ENCODE peak calls at places on chromosomes 5 and 9, in six cellular contexts. S, T, E, I, Q and G are unnamed samples.

GRCh38 chr9:214488-215448 is at the start of gene DOCK8:
- DNase-seq in S (peak), T (no peak), E (no peak), I (peak), Q (peak), G (no peak)

GRCh38 chr9:120937127-120937526 is 10.5 kb upstream of the TRAF1 start:
- DNase-seq in S (peak), T (no peak), E (no peak), I (no peak), Q (peak), G (peak)

GRCh38 chr5:91645347-91645746 is 262.2 kb upstream of the ARRDC3 start:
- DNase-seq in S (no peak), T (no peak), E (no peak), I (no peak), Q (no peak), G (no peak)

GRCh38 chr5:132267931-132268501 is 10.5 kb downstream of the PDLIM4 start:
- DNase-seq in S (no peak), T (no peak), E (no peak), I (no peak), Q (no peak), G (no peak)

GRCh38 chr9:111924281-111924680 is 27.7 kb downstream of the UGCG start:
- DNase-seq in S (no peak), T (no peak), E (no peak), I (no peak), Q (no peak), G (no peak)

GRCh38 chr5:148469446-148470062 is 85.8 kb downstream of the FBXO38 start:
- DNase-seq in S (no peak), T (peak), E (peak), I (no peak), Q (peak), G (peak)

GRCh38 chr9:110427497-110428104 is 89.9 kb upstream of the TXNDC8 start:
- DNase-seq in S (peak), T (no peak), E (peak), I (no peak), Q (peak), G (peak)

GRCh38 chr5:167587768-167588167 is 703.7 kb upstream of the WWC1 start:
- DNase-seq in S (no peak), T (peak), E (peak), I (no peak), Q (peak), G (peak)

GRCh38 chr5:73808916-73809315 is 182.9 kb downstream of the ARHGEF28 start:
- DNase-seq in S (no peak), T (no peak), E (no peak), I (no peak), Q (no peak), G (no peak)

GRCh38 chr5:149561848-149562247 is 10.6 kb upstream of the CSNK1A1 start:
- DNase-seq in S (no peak), T (peak), E (peak), I (no peak), Q (peak), G (peak)

GRCh38 chr5:150347003-150347402 is 10.5 kb upstream of the TCOF1 start:
- DNase-seq in S (no peak), T (no peak), E (no peak), I (no peak), Q (no peak), G (no peak)

GRCh38 chr5:61245936-61246335 is 83.7 kb upstream of the SMIM15 start:
- DNase-seq in S (no peak), T (no peak), E (no peak), I (no peak), Q (no peak), G (no peak)

GRCh38 chr9:35937227-35937626 is 20.7 kb downstream of the OR2S2 start:
- DNase-seq in S (no peak), T (no peak), E (peak), I (no peak), Q (peak), G (peak)

GRCh38 chr5:130605200-130605599 is 559.9 kb downstream of the HINT1 start:
- DNase-seq in S (no peak), T (no peak), E (peak), I (no peak), Q (peak), G (no peak)

GRCh38 chr5:96297867-96298266 is 135.2 kb downstream of the PCSK1 start:
- DNase-seq in S (no peak), T (peak), E (peak), I (no peak), Q (peak), G (peak)

GRCh38 chr5:173315495-173316352 is 12.5 kb downstream of the STC2 start:
- DNase-seq in S (peak), T (no peak), E (peak), I (no peak), Q (peak), G (peak)

DNA sequence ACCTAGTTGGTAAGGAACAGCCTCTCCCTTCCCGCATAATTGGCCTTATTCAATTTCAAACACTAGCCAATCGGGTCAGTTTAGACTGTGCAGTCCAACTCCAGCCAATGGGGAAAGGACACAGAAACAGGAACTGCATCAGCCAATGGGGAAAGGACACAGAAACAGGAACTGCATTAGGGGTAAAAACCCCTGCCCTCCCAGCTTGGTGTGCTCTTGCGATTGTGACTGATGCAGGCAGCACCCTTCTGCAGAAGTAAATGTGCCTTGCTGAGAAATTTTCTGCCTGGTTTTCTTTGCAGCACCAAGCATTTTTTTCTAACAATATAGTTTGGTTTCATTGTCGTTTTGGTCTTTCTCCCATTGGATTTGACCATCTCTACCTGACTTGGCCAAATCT is 8.6 kb upstream of the GLT6D1 start:
- DNase-seq in S (no peak), T (no peak), E (no peak), I (no peak), Q (no peak), G (peak)
- H3K4me3 ChIP-seq in S (no peak), T (no peak), E (no peak), I (no peak), Q (no peak), G (no peak)

GRCh38 chr9:33690156-33690908 is 105.0 kb upstream of the PRSS3 start:
- DNase-seq in S (no peak), T (no peak), E (no peak), I (no peak), Q (no peak), G (no peak)

GRCh38 chr9:33686942-33687341 is 108.4 kb upstream of the PRSS3 start:
- DNase-seq in S (no peak), T (no peak), E (no peak), I (no peak), Q (no peak), G (no peak)

GRCh38 chr9:33682551-33682950 is 112.8 kb upstream of the PRSS3 start:
- DNase-seq in S (no peak), T (no peak), E (no peak), I (no peak), Q (no peak), G (no peak)

DNA sequence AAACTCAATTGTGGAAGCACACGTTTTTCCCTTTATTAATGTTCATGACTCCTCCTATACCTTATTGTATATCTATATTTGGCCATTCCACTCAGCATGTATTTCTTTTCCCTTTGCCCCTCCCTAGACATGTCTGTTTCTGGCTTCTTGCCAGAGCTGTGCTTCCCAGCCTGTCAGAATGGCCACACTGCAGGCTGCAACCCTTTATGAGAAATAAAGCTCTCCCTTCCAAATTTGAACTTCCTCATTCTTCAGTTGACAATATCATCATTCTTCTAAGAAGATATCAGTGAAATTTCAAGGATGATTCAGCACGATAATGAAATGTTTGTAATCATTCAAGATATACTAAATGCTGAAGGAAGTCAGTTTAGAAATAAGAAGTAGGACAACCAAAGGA is 107.6 kb upstream of the PRSS3 start:
- DNase-seq in S (no peak), T (no peak), E (peak), I (no peak), Q (peak), G (no peak)
- H3K4me3 ChIP-seq in S (no peak), T (no peak), E (no peak), I (no peak), Q (no peak), G (no peak)

DNA sequence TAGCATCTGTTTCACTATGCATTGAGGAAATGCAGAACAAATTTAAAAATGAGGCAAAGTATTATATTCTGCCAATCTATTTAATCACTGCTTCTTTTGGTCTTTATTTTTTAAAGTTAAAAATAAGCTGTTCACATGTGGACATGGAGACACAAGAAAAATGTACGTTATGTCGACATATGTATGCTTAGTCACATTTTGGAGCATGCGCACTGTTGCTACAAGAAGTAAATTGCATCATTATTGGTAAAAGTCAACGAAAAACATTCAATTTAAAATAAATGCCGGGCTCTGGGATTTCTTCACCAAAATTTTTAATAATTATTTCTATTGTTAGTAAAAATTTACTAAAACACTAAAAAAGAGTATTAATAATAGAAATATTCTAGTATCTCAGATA is 876.3 kb upstream of the CTNND2 start:
- DNase-seq in S (no peak), T (no peak), E (no peak), I (no peak), Q (no peak), G (no peak)
- H3K4me3 ChIP-seq in S (no peak), T (no peak), E (no peak), I (no peak), Q (no peak), G (no peak)

GRCh38 chr5:171418982-171419662 is at the start of gene FGF18:
- DNase-seq in S (no peak), T (no peak), E (peak), I (peak), Q (peak), G (peak)

GRCh38 chr5:171418316-171418981 is 998 bp upstream of the FGF18 start:
- DNase-seq in S (peak), T (peak), E (peak), I (peak), Q (peak), G (peak)

GRCh38 chr5:171421331-171422262 is 2.1 kb downstream of the FGF18 start:
- DNase-seq in S (no peak), T (no peak), E (no peak), I (peak), Q (no peak), G (no peak)

GRCh38 chr5:171420429-171421231 is 1.2 kb downstream of the FGF18 start:
- DNase-seq in S (peak), T (peak), E (peak), I (peak), Q (peak), G (peak)

DNA sequence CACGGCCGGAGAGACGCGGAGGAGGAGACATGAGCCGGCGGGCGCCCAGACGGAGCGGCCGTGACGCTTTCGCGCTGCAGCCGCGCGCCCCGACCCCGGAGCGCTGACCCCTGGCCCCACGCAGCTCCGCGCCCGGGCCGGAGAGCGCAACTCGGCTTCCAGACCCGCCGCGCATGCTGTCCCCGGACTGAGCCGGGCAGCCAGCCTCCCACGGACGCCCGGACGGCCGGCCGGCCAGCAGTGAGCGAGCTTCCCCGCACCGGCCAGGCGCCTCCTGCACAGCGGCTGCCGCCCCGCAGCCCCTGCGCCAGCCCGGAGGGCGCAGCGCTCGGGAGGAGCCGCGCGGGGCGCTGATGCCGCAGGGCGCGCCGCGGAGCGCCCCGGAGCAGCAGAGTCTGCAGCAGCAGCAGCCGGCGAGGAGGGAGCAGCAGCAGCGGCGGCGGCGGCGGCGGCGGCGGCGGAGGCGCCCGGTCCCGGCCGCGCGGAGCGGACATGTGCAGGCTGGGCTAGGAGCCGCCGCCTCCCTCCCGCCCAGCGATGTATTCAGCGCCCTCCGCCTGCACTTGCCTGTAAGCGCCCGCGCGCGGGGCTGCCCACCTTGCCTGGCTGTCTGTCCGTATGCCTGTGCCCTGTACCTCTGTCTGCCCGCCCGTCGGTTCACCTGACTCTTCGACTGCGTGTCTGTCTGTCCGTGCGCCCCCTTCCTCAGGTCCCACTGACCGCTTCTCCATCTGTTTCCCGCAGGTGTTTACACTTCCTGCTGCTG is 399 bp downstream of the FGF18 start:
- DNase-seq in S (no peak), T (no peak), E (no peak), I (peak), Q (peak), G (peak)
- H3K4me3 ChIP-seq in S (peak), T (no peak), E (peak), I (peak), Q (no peak), G (peak)